ENCODE peak calls at places on chromosomes 11 and 22, in five cellular contexts. One of them, this sample, is unnamed.

GRCh38 chr11:102413497-102413896 is 39.1 kb downstream of the TMEM123 start:
- DNase-seq in lower lobe of right lung: no peak
- DNase-seq in CD8-positive, alpha-beta T cell: no peak
- DNase-seq in MM.1S: no peak
- DNase-seq in cardiac muscle cell: no peak
- DNase-seq in this sample: no peak

GRCh38 chr11:45560153-45560934 is 105.1 kb downstream of the CHST1 start:
- DNase-seq in cardiac muscle cell: peak; percentile 85
- DNase-seq in MM.1S: no peak
- DNase-seq in lower lobe of right lung: no peak
- DNase-seq in CD8-positive, alpha-beta T cell: no peak
- DNase-seq in this sample: no peak

GRCh38 chr11:111329306-111330204 is 31.2 kb downstream of the POU2AF3 start:
- DNase-seq in lower lobe of right lung: no peak
- DNase-seq in MM.1S: no peak
- DNase-seq in CD8-positive, alpha-beta T cell: no peak
- DNase-seq in cardiac muscle cell: no peak
- DNase-seq in this sample: no peak

GRCh38 chr22:26398741-26399153 is 30.3 kb upstream of the ASPHD2 start:
- DNase-seq in CD8-positive, alpha-beta T cell: peak; percentile 40
- DNase-seq in MM.1S: peak; percentile 45
- DNase-seq in lower lobe of right lung: peak; percentile 57
- DNase-seq in cardiac muscle cell: peak; percentile 85
- DNase-seq in this sample: peak; percentile 46

GRCh38 chr11:132072880-132073213 is 702.4 kb downstream of the NTM start:
- DNase-seq in CD8-positive, alpha-beta T cell: no peak
- DNase-seq in lower lobe of right lung: no peak
- DNase-seq in cardiac muscle cell: peak; percentile 28
- DNase-seq in MM.1S: no peak
- DNase-seq in this sample: no peak

GRCh38 chr11:96339704-96340554 is 3.1 kb downstream of the MAML2 start:
- DNase-seq in lower lobe of right lung: no peak
- DNase-seq in cardiac muscle cell: no peak
- DNase-seq in MM.1S: no peak
- DNase-seq in CD8-positive, alpha-beta T cell: no peak
- DNase-seq in this sample: no peak

GRCh38 chr11:100619484-100619883 is 67.6 kb upstream of the ARHGAP42 start:
- DNase-seq in cardiac muscle cell: peak; percentile 17
- DNase-seq in MM.1S: peak; percentile 16
- DNase-seq in CD8-positive, alpha-beta T cell: no peak
- DNase-seq in lower lobe of right lung: no peak
- DNase-seq in this sample: no peak

GRCh38 chr22:29907753-29908515 is 25.0 kb downstream of the MTMR3 start:
- DNase-seq in MM.1S: no peak
- DNase-seq in cardiac muscle cell: peak; percentile 93
- DNase-seq in lower lobe of right lung: peak; percentile 82
- DNase-seq in CD8-positive, alpha-beta T cell: no peak
- DNase-seq in this sample: no peak

GRCh38 chr11:77127969-77128691 is at the start of gene MYO7A:
- DNase-seq in lower lobe of right lung: no peak
- DNase-seq in CD8-positive, alpha-beta T cell: no peak
- DNase-seq in MM.1S: peak; percentile 88
- DNase-seq in cardiac muscle cell: peak; percentile 58
- DNase-seq in this sample: no peak

GRCh38 chr11:19697721-19698121 is 14.9 kb upstream of the NAV2 start:
- DNase-seq in cardiac muscle cell: peak; percentile 49
- DNase-seq in CD8-positive, alpha-beta T cell: no peak
- DNase-seq in lower lobe of right lung: no peak
- DNase-seq in MM.1S: no peak
- DNase-seq in this sample: no peak

GRCh38 chr11:21474529-21474928 is 718.4 kb upstream of the ANO5 start:
- DNase-seq in lower lobe of right lung: no peak
- DNase-seq in MM.1S: no peak
- DNase-seq in CD8-positive, alpha-beta T cell: no peak
- DNase-seq in cardiac muscle cell: no peak
- DNase-seq in this sample: no peak

GRCh38 chr11:47992959-47993820 is 12.8 kb downstream of the PTPRJ start:
- DNase-seq in lower lobe of right lung: no peak
- DNase-seq in CD8-positive, alpha-beta T cell: no peak
- DNase-seq in cardiac muscle cell: peak; percentile 81
- DNase-seq in MM.1S: no peak
- DNase-seq in this sample: no peak

GRCh38 chr11:110070176-110070575 is 23.0 kb upstream of the ZC3H12C start:
- DNase-seq in lower lobe of right lung: no peak
- DNase-seq in CD8-positive, alpha-beta T cell: no peak
- DNase-seq in MM.1S: no peak
- DNase-seq in cardiac muscle cell: peak; percentile 14
- DNase-seq in this sample: no peak

GRCh38 chr11:75376175-75376574 is 23.1 kb upstream of the RPS3 start:
- DNase-seq in cardiac muscle cell: no peak
- DNase-seq in CD8-positive, alpha-beta T cell: no peak
- DNase-seq in lower lobe of right lung: no peak
- DNase-seq in MM.1S: no peak
- DNase-seq in this sample: no peak

GRCh38 chr22:46587492-46588278 is 32.5 kb upstream of the GRAMD4 start:
- DNase-seq in CD8-positive, alpha-beta T cell: no peak
- DNase-seq in MM.1S: peak; percentile 56
- DNase-seq in lower lobe of right lung: peak; percentile 68
- DNase-seq in cardiac muscle cell: no peak
- DNase-seq in this sample: no peak

GRCh38 chr22:46585340-46586122 is 34.7 kb upstream of the GRAMD4 start:
- DNase-seq in cardiac muscle cell: no peak
- DNase-seq in CD8-positive, alpha-beta T cell: no peak
- DNase-seq in MM.1S: no peak
- DNase-seq in lower lobe of right lung: peak; percentile 37
- DNase-seq in this sample: no peak

GRCh38 chr22:46586531-46587011 is 33.6 kb upstream of the GRAMD4 start:
- DNase-seq in cardiac muscle cell: no peak
- DNase-seq in MM.1S: no peak
- DNase-seq in CD8-positive, alpha-beta T cell: no peak
- DNase-seq in lower lobe of right lung: no peak
- DNase-seq in this sample: no peak

GRCh38 chr22:46587067-46587471 is 33.1 kb upstream of the GRAMD4 start:
- DNase-seq in lower lobe of right lung: no peak
- DNase-seq in CD8-positive, alpha-beta T cell: no peak
- DNase-seq in MM.1S: no peak
- DNase-seq in cardiac muscle cell: no peak
- DNase-seq in this sample: no peak

DNA sequence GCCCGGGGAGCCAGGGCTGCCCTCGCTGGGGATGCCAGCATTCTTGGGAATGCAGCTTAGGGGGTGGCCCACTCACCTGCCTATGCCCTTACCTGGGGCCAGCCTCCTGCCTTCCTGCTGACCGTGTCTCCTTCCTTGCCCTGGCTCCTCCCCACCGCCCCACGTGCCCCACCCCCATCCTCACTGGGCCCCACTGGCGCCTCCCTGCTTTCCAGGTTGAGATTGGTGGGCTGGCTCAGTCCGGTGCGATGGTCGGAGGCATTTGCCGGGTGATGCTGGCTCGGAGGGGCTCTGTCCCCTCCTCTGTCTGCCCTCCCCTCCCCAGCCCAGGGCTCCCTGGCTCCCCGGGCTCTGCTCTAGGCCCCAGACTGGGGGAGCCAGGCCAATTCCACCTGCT is 34.1 kb upstream of the GRAMD4 start:
- DNase-seq in cardiac muscle cell: no peak
- DNase-seq in CD8-positive, alpha-beta T cell: no peak
- DNase-seq in lower lobe of right lung: peak; percentile 42
- DNase-seq in MM.1S: no peak
- DNase-seq in this sample: no peak
- H3K4me1 ChIP-seq in cardiac muscle cell: peaks cover 61% of the 10 kb centered on the region
- H3K4me1 ChIP-seq in CD8-positive, alpha-beta T cell: peaks cover 11% of the 10 kb centered on the region
- H3K4me1 ChIP-seq in lower lobe of right lung: peaks cover 71% of the 10 kb centered on the region
- H3K4me1 ChIP-seq in MM.1S: peaks cover 15% of the 10 kb centered on the region
- H3K4me1 ChIP-seq in this sample: peaks cover 20% of the 10 kb centered on the region

GRCh38 chr22:38186429-38186828 is 4.8 kb upstream of the PLA2G6 start:
- DNase-seq in cardiac muscle cell: no peak
- DNase-seq in CD8-positive, alpha-beta T cell: no peak
- DNase-seq in lower lobe of right lung: no peak
- DNase-seq in MM.1S: no peak
- DNase-seq in this sample: no peak

GRCh38 chr22:38181453-38182200 is at the start of gene PLA2G6:
- DNase-seq in CD8-positive, alpha-beta T cell: peak; percentile 92
- DNase-seq in MM.1S: peak; percentile 99
- DNase-seq in lower lobe of right lung: peak; percentile 99
- DNase-seq in cardiac muscle cell: peak; percentile 99
- DNase-seq in this sample: peak; percentile 95

GRCh38 chr22:38187413-38188212 is 6.0 kb upstream of the PLA2G6 start:
- DNase-seq in cardiac muscle cell: peak; percentile 71
- DNase-seq in CD8-positive, alpha-beta T cell: no peak
- DNase-seq in MM.1S: no peak
- DNase-seq in lower lobe of right lung: no peak
- DNase-seq in this sample: no peak

GRCh38 chr22:38180841-38181452 is 683 bp downstream of the PLA2G6 start:
- DNase-seq in cardiac muscle cell: no peak
- DNase-seq in CD8-positive, alpha-beta T cell: no peak
- DNase-seq in lower lobe of right lung: peak; percentile 72
- DNase-seq in MM.1S: peak; percentile 76
- DNase-seq in this sample: peak; percentile 55

DNA sequence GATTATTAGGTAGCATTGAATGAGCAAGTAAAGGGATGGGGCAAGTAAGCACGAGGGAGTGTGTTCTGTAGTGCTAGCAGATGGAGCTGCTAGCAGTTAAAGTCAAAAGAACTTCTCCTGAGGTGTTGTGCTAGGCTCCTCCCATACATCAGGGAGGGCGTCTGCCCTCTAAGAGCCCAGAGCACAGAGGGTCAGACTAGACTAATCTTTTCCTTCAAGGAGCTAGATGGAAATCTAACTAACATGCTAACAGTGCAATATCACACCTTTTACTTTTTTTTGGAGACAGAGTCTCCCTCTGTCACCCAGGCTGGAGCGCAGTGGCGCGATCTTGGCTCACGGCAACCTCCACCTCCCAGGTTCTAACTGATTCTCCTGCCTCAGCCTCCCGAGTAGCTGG is 3.2 kb upstream of the PLA2G6 start:
- DNase-seq in lower lobe of right lung: no peak
- DNase-seq in cardiac muscle cell: no peak
- DNase-seq in MM.1S: no peak
- DNase-seq in CD8-positive, alpha-beta T cell: no peak
- DNase-seq in this sample: no peak
- H3K4me3 ChIP-seq in lower lobe of right lung: no peak overlapping the region
- H3K4me3 ChIP-seq in cardiac muscle cell: no peak overlapping the region
- H3K4me3 ChIP-seq in MM.1S: no peak overlapping the region
- H3K4me3 ChIP-seq in CD8-positive, alpha-beta T cell: no peak overlapping the region
- H3K4me3 ChIP-seq in this sample: no peak overlapping the region

GRCh38 chr11:119012629-119013170 is 5.4 kb downstream of the RPS25 start:
- DNase-seq in CD8-positive, alpha-beta T cell: no peak
- DNase-seq in cardiac muscle cell: no peak
- DNase-seq in MM.1S: no peak
- DNase-seq in lower lobe of right lung: no peak
- DNase-seq in this sample: no peak
- H3K36me3 ChIP-seq in CD8-positive, alpha-beta T cell: peaks cover 53% of the 10 kb centered on the region
- H3K36me3 ChIP-seq in cardiac muscle cell: peaks cover 42% of the 10 kb centered on the region
- H3K36me3 ChIP-seq in MM.1S: peaks cover 12% of the 10 kb centered on the region
- H3K36me3 ChIP-seq in lower lobe of right lung: peaks cover 93% of the 10 kb centered on the region
- H3K36me3 ChIP-seq in this sample: peaks cover 53% of the 10 kb centered on the region

GRCh38 chr22:24505337-24505736 is 10.2 kb downstream of the UPB1 start:
- DNase-seq in lower lobe of right lung: no peak
- DNase-seq in CD8-positive, alpha-beta T cell: no peak
- DNase-seq in MM.1S: no peak
- DNase-seq in cardiac muscle cell: no peak
- DNase-seq in this sample: no peak
- H3K4me1 ChIP-seq in lower lobe of right lung: peaks cover 44% of the 10 kb centered on the region
- H3K4me1 ChIP-seq in CD8-positive, alpha-beta T cell: no peaks in the 10 kb centered on the region
- H3K4me1 ChIP-seq in MM.1S: no peaks in the 10 kb centered on the region
- H3K4me1 ChIP-seq in cardiac muscle cell: peaks cover 27% of the 10 kb centered on the region
- H3K4me1 ChIP-seq in this sample: no peaks in the 10 kb centered on the region

This sample was measured in CD4-positive, alpha-beta memory T cell.